ENCODE peak calls at places on chromosomes 2 and 18, in eight cellular contexts. One of them, this sample, is unnamed.

GRCh38 chr2:25366629-25367028 is 24.9 kb upstream of the DNMT3A start:
- DNase-seq in stimulated activated CD4-positive, alpha-beta T cell treated with anti-CD3 and anti-CD28 coated beads, TNF-alpha, amount 100 ng/mL, for 48 hours: no peak
- DNase-seq in coronary artery: no peak
- DNase-seq in stomach: no peak
- DNase-seq in cardiac fibroblast: no peak
- DNase-seq in NCI-H1105 treated with DMSO at 0.1 percent for 48 hours: no peak
- DNase-seq in colonic mucosa: no peak
- DNase-seq in GM12865: peak; percentile 55
- DNase-seq in this sample: no peak

GRCh38 chr2:171248205-171248662 is 87.5 kb upstream of the TLK1 start:
- DNase-seq in stimulated activated CD4-positive, alpha-beta T cell treated with anti-CD3 and anti-CD28 coated beads, TNF-alpha, amount 100 ng/mL, for 48 hours: no peak
- DNase-seq in coronary artery: no peak
- DNase-seq in stomach: no peak
- DNase-seq in cardiac fibroblast: no peak
- DNase-seq in NCI-H1105 treated with DMSO at 0.1 percent for 48 hours: no peak
- DNase-seq in colonic mucosa: no peak
- DNase-seq in GM12865: no peak
- DNase-seq in this sample: no peak

GRCh38 chr2:107553534-107553933 is 273.2 kb upstream of the RGPD4 start:
- DNase-seq in stimulated activated CD4-positive, alpha-beta T cell treated with anti-CD3 and anti-CD28 coated beads, TNF-alpha, amount 100 ng/mL, for 48 hours: no peak
- DNase-seq in coronary artery: no peak
- DNase-seq in stomach: no peak
- DNase-seq in cardiac fibroblast: peak; percentile 58
- DNase-seq in NCI-H1105 treated with DMSO at 0.1 percent for 48 hours: no peak
- DNase-seq in colonic mucosa: no peak
- DNase-seq in GM12865: no peak
- DNase-seq in this sample: no peak

GRCh38 chr2:124836415-124836814 is 811.3 kb downstream of the CNTNAP5 start:
- DNase-seq in stimulated activated CD4-positive, alpha-beta T cell treated with anti-CD3 and anti-CD28 coated beads, TNF-alpha, amount 100 ng/mL, for 48 hours: no peak
- DNase-seq in coronary artery: no peak
- DNase-seq in stomach: no peak
- DNase-seq in cardiac fibroblast: peak; percentile 63
- DNase-seq in NCI-H1105 treated with DMSO at 0.1 percent for 48 hours: no peak
- DNase-seq in colonic mucosa: no peak
- DNase-seq in GM12865: no peak
- DNase-seq in this sample: no peak

GRCh38 chr2:71067567-71068217 is 756 bp upstream of the NAGK start:
- DNase-seq in stimulated activated CD4-positive, alpha-beta T cell treated with anti-CD3 and anti-CD28 coated beads, TNF-alpha, amount 100 ng/mL, for 48 hours: no peak
- DNase-seq in coronary artery: peak; percentile 78
- DNase-seq in stomach: no peak
- DNase-seq in cardiac fibroblast: peak; percentile 35
- DNase-seq in NCI-H1105 treated with DMSO at 0.1 percent for 48 hours: no peak
- DNase-seq in colonic mucosa: no peak
- DNase-seq in GM12865: peak; percentile 51
- DNase-seq in this sample: no peak

GRCh38 chr2:193518061-193518817 is 1323.5 kb upstream of the TMEFF2 start:
- DNase-seq in stimulated activated CD4-positive, alpha-beta T cell treated with anti-CD3 and anti-CD28 coated beads, TNF-alpha, amount 100 ng/mL, for 48 hours: no peak
- DNase-seq in coronary artery: no peak
- DNase-seq in stomach: no peak
- DNase-seq in cardiac fibroblast: peak; percentile 33
- DNase-seq in NCI-H1105 treated with DMSO at 0.1 percent for 48 hours: no peak
- DNase-seq in colonic mucosa: no peak
- DNase-seq in GM12865: no peak
- DNase-seq in this sample: no peak

GRCh38 chr18:42752921-42753320 is 362.6 kb downstream of the RIT2 start:
- DNase-seq in stimulated activated CD4-positive, alpha-beta T cell treated with anti-CD3 and anti-CD28 coated beads, TNF-alpha, amount 100 ng/mL, for 48 hours: no peak
- DNase-seq in coronary artery: no peak
- DNase-seq in stomach: no peak
- DNase-seq in cardiac fibroblast: no peak
- DNase-seq in NCI-H1105 treated with DMSO at 0.1 percent for 48 hours: no peak
- DNase-seq in colonic mucosa: no peak
- DNase-seq in GM12865: no peak
- DNase-seq in this sample: no peak

GRCh38 chr2:55585451-55586079 is 31.9 kb downstream of the PPP4R3B start:
- DNase-seq in stimulated activated CD4-positive, alpha-beta T cell treated with anti-CD3 and anti-CD28 coated beads, TNF-alpha, amount 100 ng/mL, for 48 hours: no peak
- DNase-seq in coronary artery: no peak
- DNase-seq in stomach: no peak
- DNase-seq in cardiac fibroblast: peak; percentile 79
- DNase-seq in NCI-H1105 treated with DMSO at 0.1 percent for 48 hours: no peak
- DNase-seq in colonic mucosa: no peak
- DNase-seq in GM12865: no peak
- DNase-seq in this sample: no peak

GRCh38 chr18:76006151-76006550 is 488.9 kb downstream of the ZNF516 start:
- DNase-seq in stimulated activated CD4-positive, alpha-beta T cell treated with anti-CD3 and anti-CD28 coated beads, TNF-alpha, amount 100 ng/mL, for 48 hours: no peak
- DNase-seq in coronary artery: no peak
- DNase-seq in stomach: no peak
- DNase-seq in cardiac fibroblast: no peak
- DNase-seq in NCI-H1105 treated with DMSO at 0.1 percent for 48 hours: no peak
- DNase-seq in colonic mucosa: no peak
- DNase-seq in GM12865: no peak
- DNase-seq in this sample: no peak

GRCh38 chr2:43117521-43118143 is 108.8 kb downstream of the ZFP36L2 start:
- DNase-seq in stimulated activated CD4-positive, alpha-beta T cell treated with anti-CD3 and anti-CD28 coated beads, TNF-alpha, amount 100 ng/mL, for 48 hours: no peak
- DNase-seq in coronary artery: no peak
- DNase-seq in stomach: no peak
- DNase-seq in cardiac fibroblast: no peak
- DNase-seq in NCI-H1105 treated with DMSO at 0.1 percent for 48 hours: no peak
- DNase-seq in colonic mucosa: no peak
- DNase-seq in GM12865: no peak
- DNase-seq in this sample: no peak

GRCh38 chr2:25521665-25522387 is 151.6 kb downstream of the DTNB start:
- DNase-seq in stimulated activated CD4-positive, alpha-beta T cell treated with anti-CD3 and anti-CD28 coated beads, TNF-alpha, amount 100 ng/mL, for 48 hours: no peak
- DNase-seq in coronary artery: no peak
- DNase-seq in stomach: no peak
- DNase-seq in cardiac fibroblast: peak; percentile 92
- DNase-seq in NCI-H1105 treated with DMSO at 0.1 percent for 48 hours: peak; percentile 72
- DNase-seq in colonic mucosa: peak; percentile 59
- DNase-seq in GM12865: peak; percentile 91
- DNase-seq in this sample: no peak

GRCh38 chr18:69257861-69258458 is 142.7 kb upstream of the DOK6 start:
- DNase-seq in stimulated activated CD4-positive, alpha-beta T cell treated with anti-CD3 and anti-CD28 coated beads, TNF-alpha, amount 100 ng/mL, for 48 hours: no peak
- DNase-seq in coronary artery: no peak
- DNase-seq in stomach: no peak
- DNase-seq in cardiac fibroblast: peak; percentile 90
- DNase-seq in NCI-H1105 treated with DMSO at 0.1 percent for 48 hours: no peak
- DNase-seq in colonic mucosa: no peak
- DNase-seq in GM12865: no peak
- DNase-seq in this sample: no peak

GRCh38 chr2:23146011-23146410 is 239.0 kb upstream of the KLHL29 start:
- DNase-seq in stimulated activated CD4-positive, alpha-beta T cell treated with anti-CD3 and anti-CD28 coated beads, TNF-alpha, amount 100 ng/mL, for 48 hours: no peak
- DNase-seq in coronary artery: no peak
- DNase-seq in stomach: no peak
- DNase-seq in cardiac fibroblast: no peak
- DNase-seq in NCI-H1105 treated with DMSO at 0.1 percent for 48 hours: no peak
- DNase-seq in colonic mucosa: no peak
- DNase-seq in GM12865: no peak
- DNase-seq in this sample: no peak

GRCh38 chr2:86518498-86518897 is 44.7 kb downstream of the CHMP3 start:
- DNase-seq in stimulated activated CD4-positive, alpha-beta T cell treated with anti-CD3 and anti-CD28 coated beads, TNF-alpha, amount 100 ng/mL, for 48 hours: no peak
- DNase-seq in coronary artery: no peak
- DNase-seq in stomach: no peak
- DNase-seq in cardiac fibroblast: peak; percentile 42
- DNase-seq in NCI-H1105 treated with DMSO at 0.1 percent for 48 hours: no peak
- DNase-seq in colonic mucosa: no peak
- DNase-seq in GM12865: peak; percentile 15
- DNase-seq in this sample: no peak

GRCh38 chr2:32553829-32554432 is 73.9 kb upstream of the TTC27 start:
- DNase-seq in stimulated activated CD4-positive, alpha-beta T cell treated with anti-CD3 and anti-CD28 coated beads, TNF-alpha, amount 100 ng/mL, for 48 hours: no peak
- DNase-seq in coronary artery: no peak
- DNase-seq in stomach: no peak
- DNase-seq in cardiac fibroblast: peak; percentile 74
- DNase-seq in NCI-H1105 treated with DMSO at 0.1 percent for 48 hours: peak; percentile 32
- DNase-seq in colonic mucosa: no peak
- DNase-seq in GM12865: peak; percentile 73
- DNase-seq in this sample: no peak

GRCh38 chr2:42054657-42055430 is 7.0 kb downstream of the PKDCC start:
- DNase-seq in stimulated activated CD4-positive, alpha-beta T cell treated with anti-CD3 and anti-CD28 coated beads, TNF-alpha, amount 100 ng/mL, for 48 hours: no peak
- DNase-seq in coronary artery: no peak
- DNase-seq in stomach: peak; percentile 39
- DNase-seq in cardiac fibroblast: no peak
- DNase-seq in NCI-H1105 treated with DMSO at 0.1 percent for 48 hours: no peak
- DNase-seq in colonic mucosa: peak; percentile 90
- DNase-seq in GM12865: no peak
- DNase-seq in this sample: no peak

GRCh38 chr18:2997846-2998599 is 14.9 kb downstream of the LPIN2 start:
- DNase-seq in stimulated activated CD4-positive, alpha-beta T cell treated with anti-CD3 and anti-CD28 coated beads, TNF-alpha, amount 100 ng/mL, for 48 hours: no peak
- DNase-seq in coronary artery: peak; percentile 83
- DNase-seq in stomach: peak; percentile 58
- DNase-seq in cardiac fibroblast: peak; percentile 48
- DNase-seq in NCI-H1105 treated with DMSO at 0.1 percent for 48 hours: no peak
- DNase-seq in colonic mucosa: no peak
- DNase-seq in GM12865: peak; percentile 63
- DNase-seq in this sample: no peak

GRCh38 chr2:189409136-189409535 is 32.1 kb upstream of the WDR75 start:
- DNase-seq in stimulated activated CD4-positive, alpha-beta T cell treated with anti-CD3 and anti-CD28 coated beads, TNF-alpha, amount 100 ng/mL, for 48 hours: no peak
- DNase-seq in coronary artery: no peak
- DNase-seq in stomach: no peak
- DNase-seq in cardiac fibroblast: no peak
- DNase-seq in NCI-H1105 treated with DMSO at 0.1 percent for 48 hours: no peak
- DNase-seq in colonic mucosa: no peak
- DNase-seq in GM12865: no peak
- DNase-seq in this sample: no peak

GRCh38 chr2:44936275-44936674 is 5.2 kb upstream of the SIX3 start:
- DNase-seq in stimulated activated CD4-positive, alpha-beta T cell treated with anti-CD3 and anti-CD28 coated beads, TNF-alpha, amount 100 ng/mL, for 48 hours: no peak
- DNase-seq in coronary artery: no peak
- DNase-seq in stomach: no peak
- DNase-seq in cardiac fibroblast: no peak
- DNase-seq in NCI-H1105 treated with DMSO at 0.1 percent for 48 hours: no peak
- DNase-seq in colonic mucosa: no peak
- DNase-seq in GM12865: no peak
- DNase-seq in this sample: no peak

GRCh38 chr2:232386740-232387450 is 8.3 kb downstream of the ALPP start:
- DNase-seq in stimulated activated CD4-positive, alpha-beta T cell treated with anti-CD3 and anti-CD28 coated beads, TNF-alpha, amount 100 ng/mL, for 48 hours: no peak
- DNase-seq in coronary artery: no peak
- DNase-seq in stomach: no peak
- DNase-seq in cardiac fibroblast: no peak
- DNase-seq in NCI-H1105 treated with DMSO at 0.1 percent for 48 hours: no peak
- DNase-seq in colonic mucosa: no peak
- DNase-seq in GM12865: no peak
- DNase-seq in this sample: no peak

GRCh38 chr2:152134488-152135280 is 35.8 kb upstream of the CACNB4 start:
- DNase-seq in stimulated activated CD4-positive, alpha-beta T cell treated with anti-CD3 and anti-CD28 coated beads, TNF-alpha, amount 100 ng/mL, for 48 hours: no peak
- DNase-seq in coronary artery: no peak
- DNase-seq in stomach: no peak
- DNase-seq in cardiac fibroblast: peak; percentile 34
- DNase-seq in NCI-H1105 treated with DMSO at 0.1 percent for 48 hours: no peak
- DNase-seq in colonic mucosa: no peak
- DNase-seq in GM12865: peak; percentile 36
- DNase-seq in this sample: no peak

This sample was measured in right atrium auricular region.